ENCODE peak calls at places on chromosomes 4 and X, in five cellular contexts. B, U, V, A and S are unnamed samples.

GRCh38 chr4:1491630-1492457 is 85.6 kb upstream of the NKX1-1 start:
- DNase-seq in B (no peak), U (no peak), V (no peak), A (no peak), S (no peak)

GRCh38 chrX:109774136-109774535 is 41.1 kb upstream of the ACSL4 start:
- DNase-seq in B (no peak), U (no peak), V (no peak), A (no peak), S (no peak)

GRCh38 chr4:73871911-73872310 is 2.7 kb downstream of the CXCL1 start:
- DNase-seq in B (no peak), U (no peak), V (no peak), A (no peak), S (no peak)

GRCh38 chr4:1896658-1896991 is 25.4 kb downstream of the NSD2 start:
- DNase-seq in B (no peak), U (no peak), V (no peak), A (no peak), S (no peak)

GRCh38 chr4:97317691-97318090 is 825.6 kb downstream of the STPG2 start:
- DNase-seq in B (no peak), U (no peak), V (no peak), A (no peak), S (no peak)

GRCh38 chrX:86946569-86946968 is 571.0 kb upstream of the KLHL4 start:
- DNase-seq in B (peak), U (peak), V (no peak), A (peak), S (peak)

GRCh38 chrX:3651272-3651671 is 62.2 kb downstream of the PRKX start:
- DNase-seq in B (no peak), U (no peak), V (peak), A (no peak), S (peak)

GRCh38 chrX:35104626-35105025 is 162.0 kb downstream of the FAM47B start:
- DNase-seq in B (no peak), U (no peak), V (no peak), A (no peak), S (no peak)

GRCh38 chr4:13236485-13236884 is 247.7 kb downstream of the RAB28 start:
- DNase-seq in B (peak), U (no peak), V (no peak), A (no peak), S (no peak)

GRCh38 chr4:151314509-151314908 is 10.9 kb downstream of the SH3D19 start:
- DNase-seq in B (no peak), U (no peak), V (no peak), A (no peak), S (no peak)

GRCh38 chr4:151316645-151317044 is 8.8 kb downstream of the SH3D19 start:
- DNase-seq in B (no peak), U (no peak), V (no peak), A (no peak), S (no peak)

GRCh38 chr4:151318310-151319006 is 6.9 kb downstream of the SH3D19 start:
- DNase-seq in B (no peak), U (no peak), V (no peak), A (no peak), S (no peak)

GRCh38 chr4:151313306-151314028 is 11.9 kb downstream of the SH3D19 start:
- DNase-seq in B (peak), U (no peak), V (no peak), A (no peak), S (no peak)

DNA sequence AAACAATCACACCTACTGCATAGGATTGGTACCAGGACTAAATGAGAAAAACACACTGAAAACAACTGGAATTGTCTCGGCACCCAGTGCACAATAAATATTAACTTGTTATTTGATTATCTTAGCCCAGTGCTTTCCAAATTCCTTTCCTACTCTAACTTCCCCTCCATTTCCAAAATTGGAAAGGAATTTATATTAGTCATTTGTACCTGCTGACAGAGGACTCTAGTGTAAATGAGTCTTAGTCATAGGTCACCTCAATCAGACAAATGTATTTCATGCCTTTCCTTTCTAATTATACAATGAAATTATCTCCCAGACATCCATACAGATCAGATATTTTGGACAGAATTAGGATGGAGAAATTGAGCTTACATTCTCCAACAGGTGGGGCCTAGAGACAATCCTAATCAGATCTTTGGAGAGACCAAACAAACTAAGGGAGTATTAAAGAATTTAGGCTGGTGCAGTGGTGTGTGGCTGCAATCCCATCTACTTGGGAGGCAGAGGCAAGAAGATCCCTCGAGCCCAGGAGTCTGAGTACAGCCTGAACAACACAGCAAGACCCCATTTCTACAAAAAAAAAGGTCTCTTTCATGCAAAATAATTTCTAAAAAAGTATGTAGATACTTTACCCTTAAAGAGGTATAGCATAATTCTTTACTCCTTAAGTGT is 10.1 kb downstream of the SH3D19 start:
- DNase-seq in B (peak), U (no peak), V (peak), A (no peak), S (no peak)
- TF ChIP-seq ZBTB33 in B (no peak), U (no peak), V (no peak), A (no peak), S (no peak)

GRCh38 chrX:140701480-140701879 is 8.1 kb upstream of the LINC00632 start:
- DNase-seq in B (no peak), U (no peak), V (no peak), A (no peak), S (peak)
- TF ChIP-seq ZBTB33 in B (no peak), U (no peak), V (no peak), A (no peak), S (no peak)

GRCh38 chr4:158134257-158134656 is 38.6 kb downstream of the GASK1B start:
- DNase-seq in B (no peak), U (no peak), V (no peak), A (no peak), S (no peak)

GRCh38 chr4:158133551-158133950 is 39.3 kb downstream of the GASK1B start:
- DNase-seq in B (no peak), U (no peak), V (no peak), A (no peak), S (no peak)

DNA sequence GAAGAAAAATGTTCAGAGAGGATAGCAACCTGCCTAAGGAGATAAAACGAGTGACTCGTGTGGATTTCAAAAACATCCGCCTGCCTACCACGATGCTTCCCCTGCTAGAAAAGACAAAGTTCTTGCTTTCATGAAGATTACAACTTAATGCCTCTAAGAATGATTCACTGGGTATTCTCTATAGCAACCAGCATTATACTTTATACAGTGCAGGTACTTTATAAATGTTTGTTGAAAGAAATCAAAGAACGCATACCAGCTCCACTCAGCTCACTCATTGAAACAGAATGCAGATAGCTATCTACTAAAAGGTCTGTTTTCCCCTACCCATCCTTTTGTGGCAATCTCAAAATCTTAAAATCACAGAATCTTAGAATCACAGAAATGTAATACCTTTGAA is 33.7 kb downstream of the GASK1B start:
- DNase-seq in B (no peak), U (no peak), V (no peak), A (no peak), S (no peak)
- TF ChIP-seq ZBTB33 in B (no peak), U (no peak), V (no peak), A (no peak), S (peak)

GRCh38 chr4:176363072-176363471 is 43.3 kb downstream of the SPCS3 start:
- DNase-seq in B (no peak), U (no peak), V (no peak), A (no peak), S (no peak)
- TF ChIP-seq ZBTB33 in B (no peak), U (no peak), V (no peak), A (no peak), S (no peak)

GRCh38 chr4:91099666-91100065 is 972.5 kb downstream of the CCSER1 start:
- DNase-seq in B (no peak), U (no peak), V (no peak), A (no peak), S (no peak)
- TF ChIP-seq ZBTB33 in B (no peak), U (no peak), V (no peak), A (no peak), S (no peak)

GRCh38 chr4:4666187-4666586 is 124.3 kb upstream of the STX18 start:
- DNase-seq in B (no peak), U (no peak), V (no peak), A (no peak), S (no peak)

GRCh38 chr4:4668355-4669210 is 126.7 kb upstream of the STX18 start:
- DNase-seq in B (no peak), U (no peak), V (no peak), A (no peak), S (no peak)

GRCh38 chr4:4664234-4664633 is 122.4 kb upstream of the STX18 start:
- DNase-seq in B (no peak), U (no peak), V (no peak), A (no peak), S (no peak)

GRCh38 chr4:4667643-4668081 is 125.8 kb upstream of the STX18 start:
- DNase-seq in B (no peak), U (no peak), V (no peak), A (no peak), S (no peak)

GRCh38 chr4:4666693-4667642 is 125.1 kb upstream of the STX18 start:
- DNase-seq in B (no peak), U (no peak), V (no peak), A (no peak), S (peak)
- TF ChIP-seq ZBTB33 in B (no peak), U (no peak), V (no peak), A (no peak), S (no peak)

GRCh38 chr4:149884529-149885206 is 69.0 kb upstream of the IQCM start:
- DNase-seq in B (no peak), U (no peak), V (no peak), A (no peak), S (no peak)
- TF ChIP-seq ZBTB33 in B (no peak), U (no peak), V (no peak), A (no peak), S (no peak)